ENCODE peak calls at places on chromosomes 1 and 21, in seven cellular contexts. Q is astrocyte of the spinal cord, E is cardiac fibroblast, W is cardiac muscle cell, F is mammary epithelial cell, X is ovary, J is IMR-90. C is an unnamed sample.

GRCh38 chr1:187027259-187027658 is 198.5 kb downstream of the PLA2G4A start:
- DNase-seq in J (no peak), Q (no peak), W (no peak), E (peak), F (no peak), X (no peak), C (no peak)

GRCh38 chr1:24263211-24263610 is 55.9 kb upstream of the GRHL3 start:
- DNase-seq in Q (no peak), W (no peak), E (no peak), J (no peak), F (no peak), X (no peak), C (no peak)

GRCh38 chr1:41662656-41663437 is 178.4 kb upstream of the EDN2 start:
- DNase-seq in X (peak), E (peak), Q (peak), J (peak), W (peak), F (peak), C (peak)

GRCh38 chr1:208265127-208265469 is 20.9 kb upstream of the PLXNA2 start:
- DNase-seq in X (no peak), W (no peak), Q (no peak), J (no peak), E (no peak), F (no peak), C (no peak)

GRCh38 chr1:154824356-154825069 is 45.6 kb downstream of the KCNN3 start:
- DNase-seq in Q (no peak), X (no peak), J (no peak), F (no peak), E (no peak), W (no peak), C (no peak)

GRCh38 chr1:160009088-160009487 is 22.7 kb downstream of the PIGM start:
- DNase-seq in J (no peak), E (no peak), W (no peak), F (no peak), X (no peak), Q (no peak), C (no peak)

GRCh38 chr1:109927908-109928307 is 17.3 kb downstream of the CSF1 start:
- DNase-seq in J (peak), Q (peak), F (peak), E (peak), W (peak), X (peak), C (peak)

GRCh38 chr1:79190074-79190473 is 183.5 kb upstream of the ADGRL4 start:
- DNase-seq in Q (peak), W (peak), E (peak), F (no peak), J (peak), X (no peak), C (no peak)

GRCh38 chr21:37198989-37199924 is 67.9 kb downstream of the VPS26C start:
- DNase-seq in F (peak), E (peak), X (no peak), Q (peak), W (peak), J (peak), C (peak)

GRCh38 chr1:147270721-147271120 is 28.2 kb downstream of the CHD1L start:
- DNase-seq in Q (no peak), J (no peak), W (no peak), F (no peak), X (no peak), E (no peak), C (no peak)

GRCh38 chr1:196655494-196655893 is 3.7 kb downstream of the CFH start:
- DNase-seq in E (no peak), X (no peak), Q (no peak), J (no peak), W (no peak), F (no peak), C (no peak)

GRCh38 chr1:196655037-196655436 is 3.2 kb downstream of the CFH start:
- DNase-seq in E (no peak), Q (no peak), X (no peak), W (no peak), F (no peak), J (no peak), C (no peak)

GRCh38 chr1:196651079-196651478 is 764 bp upstream of the CFH start:
- DNase-seq in J (no peak), Q (no peak), W (no peak), X (no peak), E (no peak), F (no peak), C (no peak)

GRCh38 chr1:196651637-196652215 is at the start of gene CFH:
- DNase-seq in F (peak), Q (peak), E (peak), X (no peak), J (peak), W (peak), C (peak)

GRCh38 chr1:196654271-196654670 is 2.4 kb downstream of the CFH start:
- DNase-seq in Q (no peak), X (no peak), F (no peak), W (no peak), J (no peak), E (no peak), C (no peak)
- H3K4me3 ChIP-seq in Q (peak), X (peak), F (no peak), W (no peak), J (no peak), E (peak), C (no peak)

GRCh38 chr1:209549384-209550001 is 34.0 kb upstream of the CAMK1G start:
- DNase-seq in F (no peak), J (no peak), Q (no peak), E (no peak), X (no peak), W (no peak), C (no peak)
- TF ChIP-seq CTCF in F (no peak), J (no peak), Q (peak), E (no peak), X (no peak), W (peak), C (no peak)

GRCh38 chr1:6937048-6937447 is 151.8 kb downstream of the CAMTA1 start:
- DNase-seq in F (no peak), Q (no peak), W (no peak), J (no peak), X (no peak), E (no peak), C (no peak)

GRCh38 chr1:6936308-6936675 is 151.0 kb downstream of the CAMTA1 start:
- DNase-seq in Q (no peak), J (no peak), W (no peak), F (no peak), X (no peak), E (no peak), C (no peak)

GRCh38 chr1:6930901-6931300 is 145.6 kb downstream of the CAMTA1 start:
- DNase-seq in E (no peak), F (no peak), X (no peak), J (no peak), Q (no peak), W (no peak), C (no peak)

DNA sequence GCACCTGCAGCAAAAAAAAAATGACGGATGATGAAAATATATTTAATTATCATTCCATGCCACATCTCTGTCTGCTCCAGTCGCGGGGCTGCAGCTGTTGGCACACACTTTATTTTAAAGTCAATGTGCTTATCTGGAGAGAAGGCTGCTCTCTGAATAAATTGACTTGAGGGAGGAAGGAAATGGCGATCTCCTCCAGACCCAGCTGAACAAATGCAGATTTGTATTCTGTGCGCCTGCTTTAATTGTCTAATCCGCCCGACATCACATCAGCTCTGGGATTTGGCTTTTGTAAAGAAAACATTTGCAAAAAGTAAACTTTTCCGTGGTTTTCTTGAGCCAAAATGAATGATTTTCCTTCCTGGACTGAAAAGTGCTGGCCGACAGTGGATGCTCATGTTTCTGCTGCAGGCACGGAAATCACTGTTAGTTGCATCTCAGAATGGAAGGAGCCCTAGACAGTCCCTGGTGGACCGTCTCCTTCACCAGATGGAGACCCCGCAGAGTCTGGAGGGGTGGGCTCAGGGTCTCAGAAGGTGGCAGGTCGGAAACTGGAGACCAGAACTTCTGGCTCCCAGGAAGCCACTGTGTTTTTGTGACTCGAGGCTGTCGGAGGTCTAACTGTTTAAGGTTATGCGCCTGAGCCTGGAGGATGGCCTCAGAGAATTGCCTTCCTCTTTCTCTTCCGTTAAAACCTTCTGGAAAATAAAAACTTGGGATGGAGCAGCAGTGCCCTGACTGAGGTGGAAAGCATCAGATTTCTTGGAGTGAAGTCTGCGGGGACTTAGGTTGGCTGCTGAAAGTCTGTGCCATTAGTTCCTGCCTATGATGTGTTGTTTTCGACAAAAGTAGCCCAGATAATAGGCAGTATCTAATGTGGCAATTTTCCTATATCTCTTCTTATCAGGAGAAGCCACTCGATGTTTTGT is 150.4 kb downstream of the CAMTA1 start:
- DNase-seq in J (no peak), E (no peak), W (peak), X (no peak), F (no peak), Q (no peak), C (no peak)
- H3K4me3 ChIP-seq in J (no peak), E (no peak), W (no peak), X (no peak), F (no peak), Q (no peak), C (no peak)

GRCh38 chr1:26540346-26540745 is 10.8 kb downstream of the RPS6KA1 start:
- DNase-seq in J (no peak), Q (no peak), W (no peak), E (no peak), X (no peak), F (no peak), C (no peak)

GRCh38 chr1:26542781-26543443 is 13.4 kb downstream of the RPS6KA1 start:
- DNase-seq in X (no peak), W (no peak), F (no peak), Q (no peak), E (no peak), J (no peak), C (no peak)

GRCh38 chr1:26541431-26541815 is 11.9 kb downstream of the RPS6KA1 start:
- DNase-seq in W (no peak), J (no peak), Q (no peak), X (no peak), E (no peak), F (no peak), C (no peak)

GRCh38 chr1:26543444-26543835 is 13.9 kb downstream of the RPS6KA1 start:
- DNase-seq in E (no peak), J (no peak), F (no peak), Q (no peak), X (no peak), W (no peak), C (no peak)

DNA sequence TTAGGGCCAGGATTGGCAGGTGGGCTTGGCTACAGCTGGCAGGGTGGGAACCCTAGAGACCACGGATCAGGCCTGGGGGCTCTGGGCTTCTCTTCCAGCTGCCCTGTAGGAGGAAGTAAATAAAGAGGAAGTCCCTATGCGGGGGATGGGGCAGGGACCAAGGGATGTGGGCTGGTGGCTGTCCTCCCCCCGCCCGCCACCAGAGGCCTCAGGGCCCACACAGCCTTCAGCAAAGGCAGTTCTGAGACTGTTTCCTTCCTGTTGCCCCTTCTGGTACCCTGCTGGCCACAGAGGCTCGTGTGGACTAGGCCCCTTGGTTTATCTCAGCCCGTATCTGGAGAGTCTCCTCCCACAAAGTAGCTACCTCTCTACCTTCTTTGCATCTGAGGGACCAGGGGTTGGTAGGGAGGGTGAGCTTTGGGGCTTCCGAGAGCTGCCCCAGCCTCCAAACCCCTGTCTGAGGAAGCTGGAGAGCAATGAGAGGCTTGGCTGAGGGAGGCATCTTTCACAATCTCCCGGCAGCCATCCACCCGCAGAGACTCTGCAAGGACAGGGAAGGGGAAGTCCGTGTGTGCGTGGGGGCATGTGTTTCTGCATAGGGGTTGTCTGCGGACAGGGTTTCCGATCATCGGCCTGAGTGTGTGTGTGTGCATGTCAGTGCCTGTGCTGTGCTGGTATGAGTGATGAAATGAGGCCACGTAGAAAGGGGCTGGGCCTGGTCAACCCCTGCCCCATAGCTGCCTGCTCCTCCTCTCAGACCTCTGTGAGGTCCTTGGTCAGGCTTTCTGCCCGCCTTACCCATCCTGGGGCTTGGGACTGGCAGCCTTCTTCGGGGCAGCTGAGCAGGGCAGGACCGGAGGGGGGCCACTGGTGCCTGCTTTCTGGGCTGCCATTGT is 12.5 kb downstream of the RPS6KA1 start:
- DNase-seq in F (peak), X (no peak), W (peak), J (peak), E (peak), Q (no peak), C (peak)
- TF ChIP-seq CTCF in F (peak), X (no peak), W (peak), J (peak), E (peak), Q (peak), C (peak)

GRCh38 chr1:9180077-9180819 is 51.3 kb upstream of the GPR157 start:
- DNase-seq in E (peak), X (no peak), W (no peak), F (peak), J (peak), Q (no peak), C (peak)
- H3K4me3 ChIP-seq in E (peak), X (no peak), W (no peak), F (peak), J (peak), Q (peak), C (peak)

GRCh38 chr1:156859523-156860112 is 701 bp upstream of the INSRR start:
- DNase-seq in E (peak), J (no peak), X (no peak), Q (peak), F (peak), W (peak), C (peak)

GRCh38 chr1:156858555-156858956 is 361 bp downstream of the INSRR start:
- DNase-seq in E (no peak), F (no peak), W (no peak), Q (no peak), X (no peak), J (no peak), C (no peak)

GRCh38 chr1:156858959-156859522 is at the start of gene INSRR:
- DNase-seq in J (no peak), X (no peak), Q (peak), E (peak), F (no peak), W (peak), C (peak)

GRCh38 chr1:156860639-156861423 is at the start of gene NTRK1:
- DNase-seq in J (no peak), W (peak), E (peak), X (no peak), Q (no peak), F (peak), C (no peak)

DNA sequence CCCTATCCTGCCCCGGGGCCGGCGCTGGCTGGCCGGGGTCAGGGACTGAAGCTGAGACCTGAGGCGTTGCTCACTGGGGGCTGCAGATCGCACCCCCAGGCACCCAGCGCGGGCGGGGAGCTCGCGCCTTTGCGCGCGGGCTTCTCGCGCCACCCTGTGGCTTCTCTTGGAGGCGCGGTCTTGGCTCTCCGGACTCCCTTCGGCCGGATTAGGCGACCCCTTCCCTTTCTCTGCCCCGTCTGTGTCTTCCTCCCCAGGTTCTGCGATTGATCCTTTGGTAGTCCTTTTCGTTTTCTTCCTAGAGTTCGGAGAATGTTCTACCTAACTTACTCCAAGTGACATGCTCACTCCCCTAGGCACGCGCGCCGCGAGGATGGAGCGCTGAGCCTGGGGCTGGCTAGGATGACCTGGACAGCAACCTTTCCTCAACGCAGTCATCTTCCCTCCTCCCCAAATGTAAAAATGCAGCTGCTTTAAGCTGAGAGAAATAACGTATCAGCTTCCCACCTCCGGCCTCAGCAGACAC is 489 bp upstream of the NTRK1 start:
- DNase-seq in W (peak), J (peak), E (peak), Q (peak), F (peak), X (no peak), C (peak)
- TF ChIP-seq CTCF in W (peak), J (peak), E (peak), Q (peak), F (peak), X (peak), C (peak)

DNA sequence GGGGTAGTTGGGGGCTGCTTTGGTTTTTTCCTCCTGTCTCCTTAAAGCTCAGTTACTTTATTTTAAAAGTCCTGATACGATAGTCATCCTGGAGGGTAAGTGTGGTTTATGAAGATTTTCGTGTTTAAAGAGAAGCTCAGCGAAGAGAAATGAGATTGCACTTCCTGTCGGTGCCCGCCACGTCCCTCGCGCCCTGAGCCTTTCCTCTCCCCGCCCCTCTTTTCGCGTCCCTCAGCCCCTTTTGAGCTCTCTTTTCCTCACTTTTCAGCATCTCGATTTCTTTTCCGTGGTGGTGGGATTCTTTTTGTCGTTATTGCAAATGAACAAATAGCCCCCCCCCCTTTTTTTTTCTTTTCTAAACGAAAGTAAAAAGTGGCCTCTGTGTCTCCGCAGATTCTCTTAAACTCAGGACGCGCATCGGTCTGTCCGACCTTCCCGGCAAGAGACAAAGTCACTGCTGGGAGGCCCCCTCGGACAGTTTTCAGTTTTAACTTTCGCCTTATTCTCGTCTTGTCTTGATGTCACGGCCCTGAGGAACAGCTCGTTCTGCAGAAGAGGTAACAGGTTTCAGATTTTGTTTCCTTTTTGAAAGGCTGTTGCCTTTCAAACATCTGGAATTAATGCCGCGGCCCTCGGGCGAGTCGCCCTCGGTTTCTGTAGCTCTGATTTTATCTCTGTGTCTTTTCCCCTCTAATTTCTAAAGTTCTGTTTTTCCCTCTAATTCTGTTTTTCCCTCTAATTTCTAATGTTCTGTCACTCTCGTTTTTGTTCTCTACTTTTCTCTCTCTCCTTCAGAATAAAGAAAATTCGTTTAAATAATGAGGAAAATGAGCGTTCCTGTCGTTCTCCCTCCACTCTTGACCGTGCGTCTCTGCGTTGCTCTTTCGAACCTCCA is 1.0 kb upstream of the DMRTA2 start:
- DNase-seq in X (no peak), F (no peak), Q (no peak), J (no peak), W (no peak), E (no peak), C (peak)
- H3K4me3 ChIP-seq in X (peak), F (no peak), Q (no peak), J (peak), W (no peak), E (no peak), C (peak)